ENCODE peak calls at places on chromosomes 2 and 18, in seven cellular contexts. O, D, K, A, Z, V and L are unnamed samples.
A peak's percentile ranks its signal among the peaks of the same experiment; 100 is the strongest.

GRCh38 chr2:219122197-219122965 is 38.2 kb downstream of the NHEJ1 start:
- DNase-seq in O (no peak), D (no peak), K (no peak), A (no peak), Z (no peak), V (no peak), L (no peak)

GRCh38 chr2:56754627-56755026 is 570.8 kb downstream of the CCDC85A start:
- DNase-seq in O (no peak), D (no peak), K (no peak), A (no peak), Z (no peak), V (no peak), L (no peak)

GRCh38 chr2:54635554-54636152 is 87.8 kb upstream of the EML6 start:
- DNase-seq in O (no peak), D (no peak), K (no peak), A (no peak), Z (no peak), V (no peak), L (no peak)

GRCh38 chr2:202038471-202039277 is 5.0 kb downstream of the FZD7 start:
- DNase-seq in O (no peak), D (no peak), K (no peak), A (no peak), Z (no peak), V (peak; percentile 29), L (no peak)

GRCh38 chr2:10439185-10439879 is 8.8 kb downstream of the ODC1 start:
- DNase-seq in O (no peak), D (peak; percentile 36), K (no peak), A (no peak), Z (no peak), V (no peak), L (no peak)

GRCh38 chr2:169221745-169222369 is 140.5 kb downstream of the LRP2 start:
- DNase-seq in O (no peak), D (no peak), K (no peak), A (no peak), Z (no peak), V (peak; percentile 24), L (no peak)

GRCh38 chr2:128258218-128258617 is 60.5 kb downstream of the HS6ST1 start:
- DNase-seq in O (no peak), D (no peak), K (no peak), A (no peak), Z (no peak), V (no peak), L (no peak)

GRCh38 chr18:55150001-55150400 is 190.7 kb upstream of the CCDC68 start:
- DNase-seq in O (no peak), D (no peak), K (no peak), A (no peak), Z (no peak), V (no peak), L (no peak)

GRCh38 chr2:205954707-205955106 is 131.3 kb downstream of the INO80D start:
- DNase-seq in O (no peak), D (no peak), K (no peak), A (no peak), Z (no peak), V (no peak), L (no peak)

GRCh38 chr2:168293766-168294165 is 46.4 kb upstream of the STK39 start:
- DNase-seq in O (no peak), D (no peak), K (no peak), A (no peak), Z (no peak), V (no peak), L (no peak)

GRCh38 chr18:9403795-9404564 is 69.4 kb downstream of the TWSG1 start:
- DNase-seq in O (no peak), D (no peak), K (no peak), A (no peak), Z (no peak), V (no peak), L (no peak)